ENCODE peak calls at places on chromosomes 3 and 15, in four cellular contexts. One of them, this sample, is unnamed.

GRCh38 chr15:44738340-44738984 is 2.1 kb downstream of the TRIM69 start:
- DNase-seq in H9: no peak
- DNase-seq in IMR-90: peak
- DNase-seq in neuronal stem cell: peak
- DNase-seq in this sample: peak

GRCh38 chr3:81045976-81046375 is 715.5 kb downstream of the GBE1 start:
- DNase-seq in IMR-90: no peak
- DNase-seq in H9: no peak
- DNase-seq in neuronal stem cell: no peak
- DNase-seq in this sample: no peak

GRCh38 chr3:170226426-170226960 is 4.3 kb downstream of the PRKCI start:
- DNase-seq in H9: no peak
- DNase-seq in IMR-90: peak
- DNase-seq in neuronal stem cell: no peak
- DNase-seq in this sample: no peak

GRCh38 chr3:65936908-65937638 is 101.6 kb downstream of the MAGI1 start:
- DNase-seq in neuronal stem cell: peak
- DNase-seq in IMR-90: no peak
- DNase-seq in H9: no peak
- DNase-seq in this sample: no peak

GRCh38 chr3:156760333-156760732 is 65.8 kb upstream of the LEKR1 start:
- DNase-seq in IMR-90: no peak
- DNase-seq in neuronal stem cell: no peak
- DNase-seq in H9: no peak
- DNase-seq in this sample: peak

GRCh38 chr15:73800662-73801345 is 47.7 kb upstream of the INSYN1 start:
- DNase-seq in neuronal stem cell: no peak
- DNase-seq in IMR-90: peak
- DNase-seq in H9: no peak
- DNase-seq in this sample: peak

GRCh38 chr15:95365615-95366107 is 964.8 kb upstream of the NR2F2 start:
- DNase-seq in IMR-90: peak
- DNase-seq in H9: no peak
- DNase-seq in neuronal stem cell: peak
- DNase-seq in this sample: peak

GRCh38 chr3:33001889-33002288 is 50.4 kb downstream of the CCR4 start:
- DNase-seq in neuronal stem cell: no peak
- DNase-seq in IMR-90: no peak
- DNase-seq in H9: no peak
- DNase-seq in this sample: peak

GRCh38 chr3:46896386-46896785 is 18.9 kb downstream of the PTH1R start:
- DNase-seq in neuronal stem cell: no peak
- DNase-seq in H9: no peak
- DNase-seq in IMR-90: no peak
- DNase-seq in this sample: no peak

GRCh38 chr15:81002004-81002253 is 1.2 kb downstream of the TLNRD1 start:
- DNase-seq in H9: no peak
- DNase-seq in neuronal stem cell: no peak
- DNase-seq in IMR-90: no peak
- DNase-seq in this sample: no peak

GRCh38 chr3:158167737-158168469 is 58.0 kb downstream of the RSRC1 start:
- DNase-seq in H9: no peak
- DNase-seq in IMR-90: peak
- DNase-seq in neuronal stem cell: no peak
- DNase-seq in this sample: peak

GRCh38 chr15:64877435-64877834 is 34.3 kb upstream of the ANKDD1A start:
- DNase-seq in H9: no peak
- DNase-seq in neuronal stem cell: no peak
- DNase-seq in IMR-90: no peak
- DNase-seq in this sample: no peak

GRCh38 chr3:12898980-12899755 is 57.8 kb upstream of the RPL32 start:
- DNase-seq in neuronal stem cell: no peak
- DNase-seq in H9: no peak
- DNase-seq in IMR-90: no peak
- DNase-seq in this sample: no peak

GRCh38 chr3:118987466-118987865 is 47.2 kb downstream of the IGSF11 start:
- DNase-seq in H9: no peak
- DNase-seq in neuronal stem cell: no peak
- DNase-seq in IMR-90: peak
- DNase-seq in this sample: no peak

GRCh38 chr3:37140899-37141541 is 33.4 kb downstream of the LRRFIP2 start:
- DNase-seq in IMR-90: no peak
- DNase-seq in neuronal stem cell: no peak
- DNase-seq in H9: no peak
- DNase-seq in this sample: no peak

GRCh38 chr3:58084788-58085543 is 76.7 kb downstream of the FLNB start:
- DNase-seq in H9: no peak
- DNase-seq in IMR-90: no peak
- DNase-seq in neuronal stem cell: no peak
- DNase-seq in this sample: no peak

GRCh38 chr15:34708422-34708821 is 46.4 kb downstream of the GJD2 start:
- DNase-seq in neuronal stem cell: peak
- DNase-seq in IMR-90: peak
- DNase-seq in H9: peak
- DNase-seq in this sample: peak

GRCh38 chr3:14243782-14244181 is 65.2 kb downstream of the LSM3 start:
- DNase-seq in neuronal stem cell: no peak
- DNase-seq in H9: no peak
- DNase-seq in IMR-90: no peak
- DNase-seq in this sample: no peak

GRCh38 chr3:33331414-33331813 is 54.2 kb downstream of the FBXL2 start:
- DNase-seq in neuronal stem cell: no peak
- DNase-seq in IMR-90: peak
- DNase-seq in H9: no peak
- DNase-seq in this sample: no peak

GRCh38 chr15:37695719-37696118 is 238.7 kb upstream of the TMCO5A start:
- DNase-seq in IMR-90: peak
- DNase-seq in neuronal stem cell: no peak
- DNase-seq in H9: no peak
- DNase-seq in this sample: peak

GRCh38 chr3:188362405-188362831 is 208.5 kb downstream of the LPP start:
- DNase-seq in neuronal stem cell: no peak
- DNase-seq in H9: no peak
- DNase-seq in IMR-90: peak
- DNase-seq in this sample: peak

GRCh38 chr15:60591491-60592385 is 112.8 kb upstream of the ICE2 start:
- DNase-seq in IMR-90: no peak
- DNase-seq in neuronal stem cell: peak
- DNase-seq in H9: peak
- DNase-seq in this sample: peak

GRCh38 chr3:51371943-51372557 is 13.0 kb upstream of the MANF start:
- DNase-seq in IMR-90: peak
- DNase-seq in H9: peak
- DNase-seq in neuronal stem cell: peak
- DNase-seq in this sample: peak

GRCh38 chr3:129938140-129938930 is 36.2 kb upstream of the TRH start:
- DNase-seq in neuronal stem cell: no peak
- DNase-seq in IMR-90: no peak
- DNase-seq in H9: no peak
- DNase-seq in this sample: no peak

GRCh38 chr3:169146866-169147245 is 516.7 kb downstream of the MECOM start:
- DNase-seq in neuronal stem cell: no peak
- DNase-seq in IMR-90: peak
- DNase-seq in H9: no peak
- DNase-seq in this sample: no peak
- H4K8ac ChIP-seq in neuronal stem cell: no peak
- H4K8ac ChIP-seq in IMR-90: peak
- H4K8ac ChIP-seq in H9: no peak
- H4K8ac ChIP-seq in this sample: no peak

GRCh38 chr3:141052570-141053069 is 1.5 kb downstream of the SPSB4 start:
- DNase-seq in IMR-90: no peak
- DNase-seq in neuronal stem cell: no peak
- DNase-seq in H9: peak
- DNase-seq in this sample: no peak
- H3K18ac ChIP-seq in IMR-90: no peak
- H3K18ac ChIP-seq in neuronal stem cell: peak
- H3K18ac ChIP-seq in H9: no peak
- H3K18ac ChIP-seq in this sample: no peak

GRCh38 chr15:68311859-68312557 is 34.5 kb downstream of the FEM1B start:
- DNase-seq in H9: no peak
- DNase-seq in IMR-90: no peak
- DNase-seq in neuronal stem cell: no peak
- DNase-seq in this sample: no peak

GRCh38 chr15:68312701-68313204 is 35.2 kb downstream of the FEM1B start:
- DNase-seq in H9: peak
- DNase-seq in neuronal stem cell: no peak
- DNase-seq in IMR-90: peak
- DNase-seq in this sample: peak

GRCh38 chr15:68314563-68314962 is 37.0 kb downstream of the FEM1B start:
- DNase-seq in H9: peak
- DNase-seq in neuronal stem cell: no peak
- DNase-seq in IMR-90: peak
- DNase-seq in this sample: peak

GRCh38 chr15:68315035-68315434 is 37.5 kb downstream of the FEM1B start:
- DNase-seq in IMR-90: no peak
- DNase-seq in neuronal stem cell: no peak
- DNase-seq in H9: peak
- DNase-seq in this sample: no peak

DNA sequence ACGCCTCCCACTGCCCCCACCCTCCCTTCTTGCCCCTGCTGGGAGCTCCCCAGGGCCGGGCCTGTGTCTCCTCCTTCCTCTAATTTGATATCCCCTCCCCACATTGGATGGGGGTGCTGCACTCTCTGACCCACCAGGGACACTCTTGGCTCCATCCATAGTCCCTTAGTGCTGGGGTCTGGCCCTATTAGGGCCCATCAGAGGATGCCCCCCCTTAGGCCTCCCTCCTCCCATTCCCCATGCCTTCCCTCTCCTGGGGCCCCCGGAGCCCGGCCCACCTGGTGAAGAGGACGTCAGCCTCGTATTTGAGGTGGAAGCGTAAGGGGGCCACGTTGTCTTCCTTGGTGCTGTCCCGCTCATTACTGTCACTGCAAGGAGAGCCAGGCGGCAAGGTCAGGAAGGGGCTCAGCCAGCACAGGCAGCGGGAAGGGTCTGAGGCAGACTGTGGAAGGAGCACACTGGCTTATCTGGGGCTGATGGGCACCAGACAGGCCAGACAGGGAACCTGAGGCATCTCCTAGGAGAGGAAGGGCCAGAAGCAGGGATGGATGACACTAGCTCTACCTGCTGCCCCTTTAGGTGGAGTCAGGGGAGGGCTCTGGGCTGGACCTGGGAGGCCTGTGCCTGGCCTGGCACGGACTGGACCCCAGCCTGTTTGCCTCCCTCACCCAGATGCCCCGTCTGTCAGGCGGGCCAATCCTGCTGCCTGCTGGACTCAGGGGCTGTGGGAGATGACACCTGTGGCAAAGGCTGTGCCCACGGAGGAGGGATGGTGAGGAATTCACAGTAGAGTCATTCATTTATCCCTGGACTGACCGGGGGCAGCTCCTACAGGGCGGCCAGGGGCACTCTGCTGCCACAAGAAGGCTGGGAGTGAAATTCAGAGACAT is 36.2 kb downstream of the FEM1B start:
- DNase-seq in H9: peak
- DNase-seq in IMR-90: no peak
- DNase-seq in neuronal stem cell: no peak
- DNase-seq in this sample: no peak
- H2AK5ac ChIP-seq in H9: no peak
- H2AK5ac ChIP-seq in IMR-90: peak
- H2AK5ac ChIP-seq in neuronal stem cell: peak
- H2AK5ac ChIP-seq in this sample: peak

DNA sequence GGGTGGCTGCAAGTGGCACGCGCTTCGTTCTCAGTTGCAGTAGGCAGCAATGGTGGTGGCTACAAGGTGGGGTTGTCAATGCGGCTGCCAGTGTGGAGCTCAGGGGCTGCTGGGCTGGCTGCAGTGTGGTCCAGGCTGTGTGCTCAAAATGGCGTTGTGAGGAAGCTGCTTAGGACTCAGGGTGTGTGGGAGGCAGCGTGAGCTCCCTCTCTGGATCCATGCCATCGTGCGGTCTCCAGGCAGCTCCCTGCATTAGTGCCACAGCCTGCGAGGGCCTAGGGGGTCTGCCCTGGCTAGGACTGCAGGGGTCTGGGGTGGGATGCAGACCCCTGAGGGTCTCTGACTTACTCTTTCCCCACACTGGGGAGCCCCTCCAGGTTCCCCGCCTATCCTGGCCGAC is 397.2 kb downstream of the OCA2 start:
- DNase-seq in IMR-90: no peak
- DNase-seq in H9: no peak
- DNase-seq in neuronal stem cell: no peak
- DNase-seq in this sample: no peak
- H4K8ac ChIP-seq in IMR-90: no peak
- H4K8ac ChIP-seq in H9: no peak
- H4K8ac ChIP-seq in neuronal stem cell: peak
- H4K8ac ChIP-seq in this sample: no peak

GRCh38 chr3:15377961-15378791 is 45.8 kb upstream of the SH3BP5 start:
- DNase-seq in H9: peak
- DNase-seq in neuronal stem cell: peak
- DNase-seq in IMR-90: peak
- DNase-seq in this sample: peak
- H3K18ac ChIP-seq in H9: no peak
- H3K18ac ChIP-seq in neuronal stem cell: no peak
- H3K18ac ChIP-seq in IMR-90: no peak
- H3K18ac ChIP-seq in this sample: peak

DNA sequence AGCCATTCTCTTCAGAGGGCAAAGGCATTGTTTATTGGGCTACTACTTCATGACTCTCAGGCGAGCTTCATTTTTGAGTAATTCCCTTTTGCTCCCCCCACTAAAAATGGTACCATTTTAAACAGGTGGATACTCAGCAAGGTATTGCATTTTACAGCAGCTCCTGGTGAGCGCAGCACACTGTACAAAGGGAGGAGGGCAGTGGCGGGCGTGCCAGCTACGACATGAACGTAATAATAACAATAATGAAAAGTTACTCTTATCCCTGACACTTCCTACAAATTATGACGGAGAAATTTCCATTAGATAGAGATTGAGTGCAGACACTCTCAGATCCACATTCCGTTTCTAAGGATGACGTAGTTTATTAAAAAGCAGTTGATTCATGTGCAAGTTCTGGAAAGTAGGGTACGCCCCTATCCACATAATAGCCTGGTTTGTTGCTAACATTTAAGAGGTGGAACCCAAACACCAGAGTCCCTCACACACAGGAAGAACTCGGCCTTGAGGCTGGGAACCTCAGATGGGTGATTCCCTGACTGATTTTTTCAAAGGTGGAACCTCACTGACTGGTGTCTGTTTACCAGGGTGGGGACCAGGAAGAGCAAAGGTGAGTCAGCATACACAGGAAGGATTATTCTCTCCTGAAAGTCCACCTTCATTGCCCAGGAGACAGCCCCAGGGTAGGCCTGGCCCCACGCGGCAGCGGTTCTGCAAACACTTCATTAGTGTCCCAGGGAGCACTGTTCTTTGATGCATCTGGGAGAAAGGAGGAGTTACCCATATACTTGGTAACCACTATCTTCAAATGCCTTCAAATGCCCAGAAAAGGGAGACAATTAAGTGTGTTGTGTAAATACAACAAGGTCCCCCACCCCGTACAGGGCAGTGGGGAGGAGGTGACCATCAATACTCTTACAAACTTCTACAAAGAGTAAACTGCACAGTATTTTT is 69.9 kb downstream of the LDHAL6B start:
- DNase-seq in neuronal stem cell: no peak
- DNase-seq in IMR-90: no peak
- DNase-seq in H9: no peak
- DNase-seq in this sample: no peak
- H2AK5ac ChIP-seq in neuronal stem cell: no peak
- H2AK5ac ChIP-seq in IMR-90: no peak
- H2AK5ac ChIP-seq in H9: no peak
- H2AK5ac ChIP-seq in this sample: peak

This sample was measured in mesenchymal stem cell.